ENCODE peak calls at places on chromosomes 6 and 20, in eight cellular contexts. N is body of pancreas; W is iPS-NIHi11; U is caudate nucleus; D is stimulated activated naive CD4-positive, alpha-beta T cell; Y is upper lobe of left lung; L is HCT116; V is neural crest cell. Q is an unnamed sample.
A peak's percentile ranks its signal among the peaks of the same experiment; 100 is the strongest.

GRCh38 chr20:58813369-58813768 is 37.3 kb downstream of the GNAS-AS1 start:
- DNase-seq in N (no peak), W (no peak), U (no peak), D (no peak), Y (no peak), L (no peak), V (no peak), Q (no peak)

GRCh38 chr20:9028419-9028818 is 40.5 kb upstream of the PLCB4 start:
- DNase-seq in N (no peak), W (no peak), U (no peak), D (no peak), Y (no peak), L (no peak), V (no peak), Q (no peak)

GRCh38 chr6:125020385-125020784 is 58.1 kb downstream of the RNF217 start:
- DNase-seq in N (no peak), W (peak; percentile 33), U (no peak), D (no peak), Y (no peak), L (no peak), V (no peak), Q (no peak)

GRCh38 chr20:48538058-48538825 is 289.6 kb downstream of the PREX1 start:
- DNase-seq in N (peak; percentile 65), W (peak; percentile 66), U (no peak), D (no peak), Y (no peak), L (peak; percentile 6), V (no peak), Q (no peak)

GRCh38 chr6:40170856-40171255 is 236.6 kb upstream of the MOCS1 start:
- DNase-seq in N (no peak), W (no peak), U (no peak), D (no peak), Y (no peak), L (no peak), V (no peak), Q (no peak)

GRCh38 chr6:95519228-95520037 is 57.9 kb upstream of the MANEA start:
- DNase-seq in N (no peak), W (no peak), U (no peak), D (no peak), Y (no peak), L (no peak), V (no peak), Q (no peak)

GRCh38 chr6:44312901-44313788 is at the start of gene AARS2:
- DNase-seq in N (peak; percentile 89), W (peak; percentile 93), U (peak; percentile 72), D (peak; percentile 92), Y (peak; percentile 86), L (peak; percentile 81), V (peak; percentile 98), Q (peak; percentile 90)

GRCh38 chr6:44667226-44667625 is 279.7 kb downstream of the CDC5L start:
- DNase-seq in N (no peak), W (no peak), U (no peak), D (no peak), Y (no peak), L (peak; percentile 13), V (no peak), Q (no peak)

GRCh38 chr6:54629132-54629531 is 217.4 kb upstream of the FAM83B start:
- DNase-seq in N (no peak), W (no peak), U (no peak), D (no peak), Y (no peak), L (no peak), V (no peak), Q (no peak)

GRCh38 chr6:49348561-49348960 is 114.5 kb downstream of the MMUT start:
- DNase-seq in N (no peak), W (no peak), U (no peak), D (no peak), Y (no peak), L (no peak), V (no peak), Q (no peak)

GRCh38 chr6:6246539-6246938 is 73.9 kb downstream of the F13A1 start:
- DNase-seq in N (no peak), W (no peak), U (no peak), D (no peak), Y (no peak), L (no peak), V (no peak), Q (no peak)

GRCh38 chr6:168908887-168909286 is 344.8 kb downstream of the THBS2 start:
- DNase-seq in N (no peak), W (no peak), U (no peak), D (no peak), Y (no peak), L (no peak), V (no peak), Q (no peak)

GRCh38 chr6:125789576-125790402 is 971 bp upstream of the NCOA7 start:
- DNase-seq in N (peak; percentile 48), W (peak; percentile 24), U (peak; percentile 52), D (peak; percentile 59), Y (peak; percentile 75), L (no peak), V (peak; percentile 20), Q (no peak)

GRCh38 chr6:139029470-139030210 is 1.1 kb downstream of the ABRACL start:
- DNase-seq in N (peak; percentile 65), W (peak; percentile 67), U (peak; percentile 16), D (no peak), Y (peak; percentile 86), L (no peak), V (peak; percentile 44), Q (no peak)

GRCh38 chr6:67285770-67286495 is 1349.1 kb upstream of the ADGRB3 start:
- DNase-seq in N (no peak), W (no peak), U (no peak), D (no peak), Y (no peak), L (no peak), V (no peak), Q (no peak)

GRCh38 chr6:22613695-22614094 is 44.3 kb downstream of the HDGFL1 start:
- DNase-seq in N (no peak), W (no peak), U (no peak), D (no peak), Y (no peak), L (no peak), V (no peak), Q (no peak)

GRCh38 chr20:34643919-34644318 is 33.0 kb downstream of the PIGU start:
- DNase-seq in N (no peak), W (no peak), U (no peak), D (no peak), Y (peak; percentile 22), L (no peak), V (no peak), Q (no peak)

GRCh38 chr20:14310977-14311654 is 26.3 kb downstream of the FLRT3 start:
- DNase-seq in N (no peak), W (no peak), U (no peak), D (no peak), Y (no peak), L (no peak), V (no peak), Q (no peak)

GRCh38 chr6:41975276-41975675 is 33.7 kb upstream of the CCND3 start:
- DNase-seq in N (no peak), W (no peak), U (no peak), D (no peak), Y (peak; percentile 3), L (no peak), V (no peak), Q (no peak)

GRCh38 chr6:88422831-88423230 is 256.7 kb upstream of the CNR1 start:
- DNase-seq in N (no peak), W (no peak), U (no peak), D (no peak), Y (no peak), L (no peak), V (no peak), Q (no peak)

GRCh38 chr6:29757701-29758293 is 34.6 kb downstream of the HLA-F start:
- DNase-seq in N (no peak), W (no peak), U (no peak), D (no peak), Y (no peak), L (no peak), V (no peak), Q (no peak)

GRCh38 chr20:17536944-17537444 is 5.8 kb upstream of the BFSP1 start:
- DNase-seq in N (peak; percentile 79), W (peak; percentile 88), U (peak; percentile 27), D (peak; percentile 29), Y (peak; percentile 77), L (peak; percentile 64), V (peak; percentile 56), Q (peak; percentile 44)

GRCh38 chr6:49087372-49087771 is 375.7 kb downstream of the MMUT start:
- DNase-seq in N (no peak), W (no peak), U (no peak), D (no peak), Y (no peak), L (no peak), V (no peak), Q (no peak)

GRCh38 chr6:17418281-17419188 is 25.1 kb downstream of the CAP2 start:
- DNase-seq in N (no peak), W (no peak), U (no peak), D (no peak), Y (no peak), L (no peak), V (no peak), Q (no peak)

GRCh38 chr6:46781478-46782378 is 11.5 kb upstream of the MEP1A start:
- DNase-seq in N (peak; percentile 52), W (peak; percentile 48), U (no peak), D (no peak), Y (peak; percentile 68), L (peak; percentile 58), V (peak; percentile 50), Q (no peak)

GRCh38 chr6:41200901-41201783 is at the start of gene TREML2:
- DNase-seq in N (no peak), W (no peak), U (no peak), D (peak; percentile 27), Y (peak; percentile 57), L (no peak), V (no peak), Q (no peak)

GRCh38 chr6:39499053-39499452 is 176.6 kb upstream of the KCNK16 start:
- DNase-seq in N (no peak), W (no peak), U (no peak), D (no peak), Y (no peak), L (no peak), V (no peak), Q (no peak)

GRCh38 chr6:116500969-116501433 is 10.4 kb upstream of the CALHM5 start:
- DNase-seq in N (no peak), W (no peak), U (no peak), D (peak; percentile 1), Y (no peak), L (no peak), V (no peak), Q (no peak)

GRCh38 chr20:37741055-37741454 is 47.2 kb downstream of the CTNNBL1 start:
- DNase-seq in N (no peak), W (no peak), U (no peak), D (no peak), Y (no peak), L (no peak), V (no peak), Q (no peak)

GRCh38 chr6:4892785-4893485 is 110.9 kb downstream of the RPP40 start:
- DNase-seq in N (no peak), W (no peak), U (no peak), D (no peak), Y (no peak), L (no peak), V (no peak), Q (no peak)

Q was measured in activated CD8-positive, alpha-beta memory T cell treated with anti-CD3 and anti-CD28 coated beads for 4 hours.